ENCODE peak calls at places on chromosome 18, in ten cellular contexts. H is right cardiac atrium, R is testis, W is cardiac muscle cell, L is body of pancreas, M is heart right ventricle, G is caudate nucleus, B is right lobe of liver, Y is stomach, C is Karpas-422. Q is an unnamed sample.
A peak's percentile ranks its signal among the peaks of the same experiment; 100 is the strongest.

GRCh38 chr18:79684283-79684631 is 4.7 kb downstream of the CTDP1 start:
- DNase-seq in B (no peak), H (no peak), Y (no peak), R (no peak), C (no peak), M (no peak), W (no peak), G (no peak), L (no peak), Q (peak; percentile 44)

GRCh38 chr18:61464551-61465102 is 131.4 kb downstream of the CDH20 start:
- DNase-seq in W (no peak), M (no peak), H (no peak), L (no peak), C (no peak), R (no peak), G (no peak), Y (no peak), B (no peak), Q (no peak)

GRCh38 chr18:23141022-23141999 is 6.0 kb downstream of the CABLES1 start:
- DNase-seq in G (no peak), H (peak; percentile 69), B (peak; percentile 93), Y (peak; percentile 62), R (peak; percentile 47), M (peak; percentile 36), C (no peak), W (peak; percentile 50), L (peak; percentile 52), Q (peak; percentile 62)

GRCh38 chr18:35862115-35862640 is 110.3 kb upstream of the RMP24 start:
- DNase-seq in W (peak; percentile 12), G (no peak), Y (no peak), H (no peak), B (no peak), C (peak; percentile 91), M (no peak), R (peak; percentile 39), L (no peak), Q (no peak)

GRCh38 chr18:80147418-80148315 is 38.6 kb downstream of the ADNP2 start:
- DNase-seq in W (peak; percentile 55), R (peak; percentile 97), M (peak; percentile 71), C (peak; percentile 62), L (peak; percentile 91), Y (peak; percentile 83), G (peak; percentile 60), H (peak; percentile 84), B (peak; percentile 92), Q (peak; percentile 87)

GRCh38 chr18:47263828-47264314 is 12.4 kb upstream of the SKOR2 start:
- DNase-seq in C (no peak), Y (no peak), H (no peak), B (no peak), M (no peak), L (no peak), R (no peak), G (no peak), W (no peak), Q (no peak)

GRCh38 chr18:70292628-70293027 is 3.8 kb downstream of the SOCS6 start:
- DNase-seq in L (no peak), R (no peak), W (no peak), B (no peak), C (no peak), H (no peak), G (no peak), Y (no peak), M (no peak), Q (no peak)

GRCh38 chr18:31116853-31117595 is 14.8 kb upstream of the DSC2 start:
- DNase-seq in R (no peak), G (no peak), M (no peak), B (no peak), L (no peak), W (no peak), Y (no peak), C (peak; percentile 51), H (no peak), Q (no peak)

GRCh38 chr18:58227361-58227930 is 183.4 kb downstream of the NEDD4L start:
- DNase-seq in R (no peak), G (no peak), W (no peak), H (no peak), L (no peak), Y (no peak), M (no peak), C (no peak), B (no peak), Q (no peak)

GRCh38 chr18:58223717-58224424 is 179.8 kb downstream of the NEDD4L start:
- DNase-seq in R (no peak), M (no peak), L (peak; percentile 76), B (peak; percentile 86), H (peak; percentile 65), W (peak; percentile 46), Y (peak; percentile 85), G (no peak), C (no peak), Q (no peak)

GRCh38 chr18:58224425-58224750 is 180.4 kb downstream of the NEDD4L start:
- DNase-seq in Y (no peak), H (no peak), C (no peak), R (no peak), L (no peak), B (no peak), G (no peak), M (no peak), W (no peak), Q (no peak)

GRCh38 chr18:58226476-58226875 is 182.4 kb downstream of the NEDD4L start:
- DNase-seq in C (no peak), H (no peak), Y (peak; percentile 22), R (no peak), B (no peak), G (no peak), W (no peak), L (no peak), M (no peak), Q (no peak)

DNA sequence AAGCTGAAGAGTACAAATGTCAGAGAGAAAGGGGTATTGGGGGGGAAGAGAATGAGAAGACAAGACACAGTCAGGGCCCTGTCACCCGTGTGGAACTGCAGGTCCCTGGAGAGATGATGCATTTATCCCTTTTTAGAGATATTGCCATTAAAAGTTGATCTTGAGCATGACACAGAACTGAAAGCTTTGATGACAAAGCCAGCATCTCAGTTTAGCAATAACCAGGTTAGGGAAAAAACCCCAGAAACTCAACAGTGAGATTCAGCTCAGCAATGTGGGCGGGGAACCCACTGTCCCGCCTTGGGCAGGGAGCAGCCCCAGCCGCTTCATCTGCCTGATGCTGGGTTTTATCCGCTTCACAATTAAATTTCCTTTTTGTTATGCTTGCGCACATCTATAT is 181.1 kb downstream of the NEDD4L start:
- DNase-seq in H (no peak), C (peak; percentile 44), L (no peak), G (no peak), Y (no peak), M (no peak), W (no peak), B (no peak), R (no peak), Q (no peak)
- H3K27ac ChIP-seq in H (no peak overlapping the region), C (no peak overlapping the region), L (peak overlapping the region; percentile 99), G (no peak overlapping the region), Y (peak overlapping the region; percentile 75), M (no peak overlapping the region), W (no peak overlapping the region), B (peak overlapping the region; percentile 84), R (no peak overlapping the region), Q (peak overlapping the region; percentile 86)

GRCh38 chr18:26480897-26481795 is 67.2 kb downstream of the KCTD1 start:
- DNase-seq in C (peak; percentile 55), M (no peak), G (no peak), B (no peak), W (no peak), L (no peak), R (no peak), Y (no peak), H (no peak), Q (no peak)

GRCh38 chr18:26479065-26479685 is 69.2 kb downstream of the KCTD1 start:
- DNase-seq in C (no peak), R (no peak), H (no peak), M (no peak), B (no peak), Y (no peak), W (no peak), G (no peak), L (no peak), Q (no peak)

GRCh38 chr18:26479686-26480079 is 68.7 kb downstream of the KCTD1 start:
- DNase-seq in M (no peak), B (no peak), W (no peak), C (no peak), Y (no peak), R (no peak), L (no peak), G (no peak), H (no peak), Q (no peak)

GRCh38 chr18:26476697-26477096 is 71.7 kb downstream of the KCTD1 start:
- DNase-seq in C (no peak), B (no peak), H (no peak), R (no peak), Y (no peak), L (no peak), W (no peak), M (no peak), G (no peak), Q (no peak)

DNA sequence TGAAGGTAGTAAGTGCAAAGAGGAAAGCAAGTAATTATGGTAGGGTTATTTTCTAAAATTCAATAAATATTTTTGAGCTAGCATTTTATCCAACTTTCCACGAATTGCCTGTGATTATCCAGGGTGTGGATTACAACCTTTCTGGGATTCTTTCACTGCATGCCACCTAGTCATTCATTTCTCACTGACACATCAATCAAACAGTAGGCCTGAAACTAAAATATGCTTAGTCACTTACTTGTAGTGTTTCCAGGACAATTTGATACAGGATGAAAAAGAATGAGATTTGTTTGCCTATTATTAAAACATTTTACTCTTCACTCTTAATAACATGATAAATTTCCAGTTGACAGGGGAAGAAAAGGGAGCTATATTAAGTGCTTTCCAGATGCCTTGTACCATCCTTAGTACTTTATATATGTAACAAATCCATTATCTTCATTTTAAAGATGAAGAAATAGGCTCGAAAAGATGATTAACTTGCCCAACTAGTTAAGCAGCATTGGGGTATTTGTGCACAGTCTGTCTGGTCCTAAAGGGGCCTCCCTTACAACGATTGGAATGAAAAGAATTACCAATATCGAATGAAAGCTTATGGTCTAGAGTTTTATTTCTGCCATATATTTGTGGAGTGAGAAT is 70.4 kb downstream of the KCTD1 start:
- DNase-seq in G (no peak), H (no peak), R (no peak), M (no peak), W (no peak), Y (no peak), C (no peak), B (no peak), L (no peak), Q (no peak)
- H3K27ac ChIP-seq in G (no peak overlapping the region), H (no peak overlapping the region), R (no peak overlapping the region), M (no peak overlapping the region), W (no peak overlapping the region), Y (no peak overlapping the region), C (no peak overlapping the region), B (no peak overlapping the region), L (no peak overlapping the region), Q (no peak overlapping the region)

DNA sequence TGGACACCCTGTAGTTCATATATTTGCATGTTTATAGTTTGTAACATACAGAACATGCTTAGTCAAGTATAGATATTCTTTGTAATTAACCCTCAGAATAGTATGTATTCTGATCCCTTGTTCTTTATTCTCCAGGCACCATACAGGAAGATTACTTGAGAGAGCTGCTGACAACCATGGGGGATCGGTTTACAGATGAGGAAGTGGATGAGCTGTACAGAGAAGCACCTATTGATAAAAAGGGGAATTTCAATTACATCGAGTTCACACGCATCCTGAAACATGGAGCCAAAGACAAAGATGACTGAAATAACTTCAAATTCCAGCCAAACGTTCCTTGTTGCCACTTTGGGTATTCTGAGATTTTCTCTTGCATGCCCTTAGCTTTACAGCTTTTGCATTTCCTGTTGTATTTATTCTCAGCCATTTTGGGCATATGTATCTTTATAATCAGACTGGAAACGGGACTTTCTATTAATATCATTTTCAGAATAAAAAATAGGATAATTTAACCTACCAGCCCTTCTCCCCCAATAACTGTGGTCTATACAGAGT is 6.2 kb upstream of the MYL12B start:
- DNase-seq in R (no peak), L (no peak), W (no peak), B (no peak), M (no peak), H (no peak), Y (no peak), C (no peak), G (no peak), Q (no peak)
- H3K27ac ChIP-seq in R (no peak overlapping the region), L (peak overlapping the region; percentile 96), W (peak overlapping the region; percentile 92), B (peak overlapping the region; percentile 95), M (peak overlapping the region; percentile 68), H (peak overlapping the region; percentile 75), Y (no peak overlapping the region), C (peak overlapping the region; percentile 49), G (no peak overlapping the region), Q (peak overlapping the region; percentile 39)

DNA sequence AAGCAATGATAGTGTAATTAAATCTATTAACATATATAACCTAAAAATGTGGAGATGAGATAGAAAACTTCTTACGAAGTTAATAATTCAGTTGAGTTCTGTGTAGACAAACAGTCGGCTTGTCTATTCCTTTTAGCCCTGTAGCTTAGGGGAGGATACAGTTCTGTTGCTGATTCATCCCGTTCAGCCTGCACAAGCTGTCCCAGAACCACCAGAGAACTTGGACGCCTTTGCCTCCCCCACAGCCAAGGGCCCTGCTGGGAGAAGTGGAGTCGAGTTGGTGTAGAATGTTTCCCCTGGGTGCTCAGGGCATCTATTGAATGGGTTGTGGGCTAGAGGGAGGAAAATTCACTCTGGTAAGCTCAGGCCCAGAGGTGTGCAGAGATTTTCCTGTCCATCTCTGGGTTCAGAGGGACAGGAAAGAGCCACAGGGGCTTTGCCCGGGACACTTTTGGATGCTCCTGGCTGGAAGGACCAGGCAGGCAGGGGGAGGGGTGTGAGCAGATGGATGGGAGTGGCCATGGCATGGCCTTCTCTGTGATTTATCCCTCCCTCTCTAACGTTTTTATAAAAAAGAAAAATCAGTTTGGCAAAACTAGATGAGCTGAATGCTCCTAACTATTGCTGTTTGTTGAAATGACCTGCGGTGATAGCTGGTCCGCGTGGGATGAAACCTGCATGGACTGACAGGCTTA is 42.8 kb upstream of the GALR1 start:
- DNase-seq in C (no peak), H (peak; percentile 70), L (no peak), B (no peak), G (no peak), M (peak; percentile 36), Y (no peak), W (no peak), R (peak; percentile 63), Q (no peak)
- H3K27ac ChIP-seq in C (no peak overlapping the region), H (peak overlapping the region; percentile 70), L (peak overlapping the region; percentile 46), B (no peak overlapping the region), G (no peak overlapping the region), M (no peak overlapping the region), Y (no peak overlapping the region), W (no peak overlapping the region), R (peak overlapping the region; percentile 70), Q (peak overlapping the region; percentile 23)